ENCODE peak calls at places on chromosomes 7 and 10, in ten cellular contexts. Q is left ventricle myocardium inferior; N is substantia nigra; W is pons; R is aorta; E is stimulated activated naive CD4-positive, alpha-beta T cell; I is stimulated activated CD4-positive, alpha-beta T cell treated with anti-CD3 and anti-CD28 coated beads, TNF-alpha, amount 100 ng/mL, for 24 hours; P is D341Med; A is A549; L is activated naive CD8-positive, alpha-beta T cell treated with anti-CD3 and anti-CD28 coated beads, Interleukin-2, amount 50 U/mL, for 24 hours. X is an unnamed sample.

GRCh38 chr10:74870191-74870590 is 43.8 kb downstream of the KAT6B start:
- DNase-seq in E (no peak), A (no peak), I (no peak), P (no peak), L (no peak), W (no peak), N (no peak), R (no peak), Q (no peak), X (no peak)

GRCh38 chr10:73205121-73205520 is 37.2 kb downstream of the FAM149B1 start:
- DNase-seq in N (no peak), L (no peak), Q (no peak), P (no peak), R (no peak), I (no peak), A (no peak), E (no peak), W (no peak), X (no peak)

GRCh38 chr7:148903504-148903903 is 19.4 kb upstream of the EZH2 start:
- DNase-seq in I (no peak), E (no peak), A (no peak), P (no peak), Q (no peak), N (no peak), W (no peak), R (no peak), L (no peak), X (no peak)

GRCh38 chr7:7251742-7252141 is 69.4 kb downstream of the C1GALT1 start:
- DNase-seq in W (peak; percentile 62), R (no peak), I (no peak), E (no peak), Q (no peak), A (no peak), P (no peak), L (no peak), N (no peak), X (no peak)

GRCh38 chr10:10657139-10657760 is 360.4 kb upstream of the CELF2 start:
- DNase-seq in L (no peak), E (no peak), I (no peak), A (no peak), W (no peak), Q (no peak), N (no peak), P (no peak), R (no peak), X (no peak)

GRCh38 chr7:37182011-37182478 is 266.6 kb downstream of the ELMO1 start:
- DNase-seq in Q (peak; percentile 78), L (peak; percentile 83), P (peak; percentile 77), I (peak; percentile 66), W (peak; percentile 78), E (peak; percentile 70), N (peak; percentile 44), R (peak; percentile 94), A (peak; percentile 70), X (peak; percentile 86)

GRCh38 chr10:120480065-120480600 is 23.1 kb downstream of the PLPP4 start:
- DNase-seq in E (no peak), P (no peak), Q (no peak), W (no peak), R (no peak), I (no peak), L (no peak), N (no peak), A (no peak), X (no peak)

GRCh38 chr7:143003393-143004051 is 23.4 kb downstream of the OR9A2 start:
- DNase-seq in L (no peak), N (no peak), R (no peak), I (peak; percentile 8), E (peak; percentile 15), Q (no peak), P (peak; percentile 56), A (peak; percentile 53), W (peak; percentile 33), X (no peak)

GRCh38 chr10:116164291-116164690 is 108.7 kb downstream of the GFRA1 start:
- DNase-seq in L (no peak), P (no peak), N (no peak), A (no peak), E (no peak), R (no peak), W (peak; percentile 72), I (no peak), Q (no peak), X (no peak)

GRCh38 chr10:75924309-75924920 is 493.0 kb downstream of the LRMDA start:
- DNase-seq in W (no peak), I (no peak), N (no peak), R (no peak), P (no peak), L (no peak), A (no peak), E (no peak), Q (no peak), X (no peak)

GRCh38 chr7:22127835-22128527 is 182.3 kb upstream of the CDCA7L start:
- DNase-seq in N (no peak), L (no peak), A (no peak), Q (no peak), I (no peak), P (no peak), E (no peak), W (no peak), R (no peak), X (no peak)

GRCh38 chr10:93080350-93081046 is 6.8 kb downstream of the CYP26A1 start:
- DNase-seq in A (peak; percentile 66), R (no peak), W (peak; percentile 20), E (peak; percentile 25), P (peak; percentile 73), N (no peak), Q (peak; percentile 36), L (peak; percentile 62), I (peak; percentile 22), X (peak; percentile 70)

GRCh38 chr7:152419473-152420429 is 16.1 kb downstream of the KMT2C start:
- DNase-seq in L (no peak), N (no peak), I (no peak), A (no peak), P (no peak), E (no peak), Q (no peak), W (no peak), R (no peak), X (no peak)

GRCh38 chr10:120996456-120997053 is 145.4 kb downstream of the WDR11 start:
- DNase-seq in P (no peak), R (no peak), L (no peak), I (no peak), E (no peak), W (no peak), A (no peak), N (no peak), Q (no peak), X (no peak)

GRCh38 chr10:4372601-4373000 is 453.4 kb upstream of the AKR1E2 start:
- DNase-seq in I (no peak), Q (no peak), E (no peak), P (no peak), L (no peak), R (no peak), A (no peak), W (peak; percentile 5), N (no peak), X (no peak)

GRCh38 chr7:17009007-17009719 is 127.4 kb upstream of the AGR3 start:
- DNase-seq in N (no peak), R (no peak), L (no peak), P (no peak), Q (no peak), E (no peak), A (peak; percentile 61), W (no peak), I (no peak), X (no peak)

GRCh38 chr7:151402029-151402835 is 7.6 kb downstream of the WDR86 start:
- DNase-seq in E (no peak), P (no peak), A (no peak), I (no peak), R (no peak), W (no peak), L (no peak), Q (no peak), N (no peak), X (no peak)

GRCh38 chr10:94076325-94076841 is 82.7 kb downstream of the PLCE1 start:
- DNase-seq in A (peak; percentile 37), W (peak; percentile 40), L (no peak), R (no peak), N (no peak), I (no peak), Q (no peak), E (no peak), P (peak; percentile 31), X (no peak)

GRCh38 chr10:8979976-8980375 is 925.5 kb downstream of the GATA3 start:
- DNase-seq in L (no peak), P (no peak), I (no peak), A (no peak), W (no peak), E (no peak), Q (no peak), N (no peak), R (no peak), X (no peak)

GRCh38 chr10:131534836-131535235 is 223.3 kb upstream of the TCERG1L start:
- DNase-seq in R (no peak), N (no peak), W (no peak), E (no peak), Q (no peak), I (no peak), L (no peak), A (no peak), P (no peak), X (no peak)

GRCh38 chr10:74977913-74978847 is 133.3 kb upstream of the SAMD8 start:
- DNase-seq in A (no peak), W (no peak), P (no peak), N (no peak), Q (no peak), I (no peak), E (no peak), L (peak; percentile 41), R (no peak), X (no peak)

GRCh38 chr10:71084061-71084817 is 128.1 kb upstream of the UNC5B start:
- DNase-seq in Q (no peak), N (no peak), I (no peak), P (peak; percentile 40), L (no peak), E (no peak), A (no peak), R (no peak), W (no peak), X (no peak)

GRCh38 chr7:45123913-45124312 is 12.4 kb upstream of the TBRG4 start:
- DNase-seq in R (peak; percentile 64), N (no peak), Q (no peak), P (peak; percentile 20), L (no peak), W (no peak), E (no peak), I (no peak), A (no peak), X (no peak)

GRCh38 chr7:23350466-23350865 is 51.3 kb downstream of the MALSU1 start:
- DNase-seq in Q (no peak), N (no peak), W (no peak), P (no peak), I (no peak), L (no peak), E (no peak), R (no peak), A (no peak), X (no peak)

GRCh38 chr10:86043236-86043635 is 323.4 kb downstream of the GRID1 start:
- DNase-seq in Q (no peak), I (no peak), E (no peak), N (no peak), W (no peak), R (no peak), L (no peak), A (no peak), P (no peak), X (no peak)

GRCh38 chr10:31675726-31676125 is 252.9 kb downstream of the ARHGAP12 start:
- DNase-seq in R (no peak), E (no peak), W (no peak), Q (no peak), I (no peak), N (no peak), A (no peak), L (no peak), P (no peak), X (no peak)

GRCh38 chr7:20408467-20408826 is 77.7 kb downstream of the ITGB8 start:
- DNase-seq in Q (peak; percentile 22), A (no peak), P (no peak), E (no peak), L (no peak), W (no peak), R (no peak), N (no peak), I (no peak), X (no peak)

GRCh38 chr10:69348824-69349541 is 67.7 kb downstream of the TACR2 start:
- DNase-seq in I (no peak), N (no peak), P (no peak), E (no peak), R (peak; percentile 84), W (peak; percentile 64), L (no peak), Q (peak; percentile 47), A (peak; percentile 78), X (no peak)

X was measured in endothelial cell.